ENCODE peak calls at places on chromosomes 5 and 9, in nine cellular contexts. B, J, X, T, L, D, Y, C and E are unnamed samples.

GRCh38 chr5:179577286-179577960 is 27.1 kb downstream of the RUFY1 start:
- DNase-seq in B (no peak), J (no peak), X (no peak), T (no peak), L (no peak), D (no peak), Y (no peak), C (no peak), E (no peak)

GRCh38 chr9:131874447-131874846 is 134.6 kb upstream of the RAPGEF1 start:
- DNase-seq in B (no peak), J (no peak), X (no peak), T (no peak), L (no peak), D (no peak), Y (no peak), C (no peak), E (no peak)

GRCh38 chr9:28289732-28290131 is 716.5 kb upstream of the C9orf72 start:
- DNase-seq in B (no peak), J (no peak), X (no peak), T (no peak), L (no peak), D (no peak), Y (no peak), C (no peak), E (no peak)

GRCh38 chr9:23596913-23597634 is 229.0 kb downstream of the ELAVL2 start:
- DNase-seq in B (no peak), J (no peak), X (no peak), T (no peak), L (no peak), D (no peak), Y (no peak), C (no peak), E (no peak)

GRCh38 chr5:11177993-11178711 is 417.1 kb upstream of the DAP start:
- DNase-seq in B (no peak), J (no peak), X (no peak), T (no peak), L (peak), D (no peak), Y (no peak), C (no peak), E (no peak)

GRCh38 chr9:91911681-91912080 is 38.3 kb downstream of the ROR2 start:
- DNase-seq in B (no peak), J (no peak), X (no peak), T (no peak), L (no peak), D (no peak), Y (no peak), C (no peak), E (no peak)

GRCh38 chr9:35856206-35856605 is 14.0 kb downstream of the OR13J1 start:
- DNase-seq in B (no peak), J (no peak), X (no peak), T (no peak), L (no peak), D (no peak), Y (no peak), C (no peak), E (no peak)

GRCh38 chr5:17227868-17228267 is 10.4 kb downstream of the BASP1 start:
- DNase-seq in B (no peak), J (no peak), X (no peak), T (no peak), L (no peak), D (no peak), Y (no peak), C (no peak), E (no peak)

GRCh38 chr9:33458444-33458843 is 11.1 kb upstream of the AQP3 start:
- DNase-seq in B (no peak), J (no peak), X (no peak), T (peak), L (no peak), D (peak), Y (no peak), C (no peak), E (peak)

GRCh38 chr9:109520475-109521132 is 22.5 kb upstream of the PTPN3 start:
- DNase-seq in B (no peak), J (no peak), X (peak), T (peak), L (peak), D (peak), Y (peak), C (peak), E (peak)

GRCh38 chr5:61866930-61867329 is 439.1 kb upstream of the KIF2A start:
- DNase-seq in B (no peak), J (no peak), X (no peak), T (peak), L (peak), D (no peak), Y (no peak), C (no peak), E (no peak)

GRCh38 chr9:102273952-102274351 is 535.5 kb upstream of the GRIN3A start:
- DNase-seq in B (no peak), J (no peak), X (no peak), T (no peak), L (no peak), D (no peak), Y (no peak), C (no peak), E (no peak)

GRCh38 chr9:36101916-36102741 is 34.4 kb upstream of the GLIPR2 start:
- DNase-seq in B (no peak), J (no peak), X (no peak), T (peak), L (peak), D (peak), Y (no peak), C (peak), E (peak)

GRCh38 chr5:177366528-177367322 is 9.0 kb downstream of the RGS14 start:
- DNase-seq in B (peak), J (peak), X (peak), T (no peak), L (peak), D (peak), Y (peak), C (no peak), E (peak)

GRCh38 chr5:139660916-139661814 is 13.0 kb downstream of the CXXC5 start:
- DNase-seq in B (peak), J (peak), X (peak), T (peak), L (peak), D (no peak), Y (peak), C (peak), E (peak)

GRCh38 chr9:98374385-98375051 is 119.1 kb upstream of the TBC1D2 start:
- DNase-seq in B (no peak), J (no peak), X (peak), T (no peak), L (peak), D (peak), Y (no peak), C (peak), E (peak)

GRCh38 chr5:150035139-150035893 is 34.8 kb downstream of the HMGXB3 start:
- DNase-seq in B (no peak), J (no peak), X (no peak), T (no peak), L (no peak), D (no peak), Y (no peak), C (no peak), E (no peak)

GRCh38 chr9:108297025-108297424 is 558.8 kb downstream of the ACTL7B start:
- DNase-seq in B (no peak), J (peak), X (no peak), T (no peak), L (peak), D (no peak), Y (no peak), C (no peak), E (peak)

GRCh38 chr5:155729684-155730059 is 597.3 kb upstream of the SGCD start:
- DNase-seq in B (peak), J (peak), X (no peak), T (no peak), L (peak), D (no peak), Y (peak), C (no peak), E (peak)

GRCh38 chr9:71120439-71121247 is 778 bp downstream of the TRPM3 start:
- DNase-seq in B (no peak), J (no peak), X (no peak), T (no peak), L (no peak), D (no peak), Y (no peak), C (no peak), E (no peak)
- H3K27ac ChIP-seq in B (no peak), J (no peak), X (no peak), T (no peak), L (no peak), D (no peak), Y (no peak), C (no peak), E (no peak)

GRCh38 chr5:78547171-78547570 is 101.4 kb downstream of the LHFPL2 start:
- DNase-seq in B (no peak), J (no peak), X (no peak), T (no peak), L (peak), D (no peak), Y (no peak), C (peak), E (no peak)

GRCh38 chr5:78550891-78551290 is 97.7 kb downstream of the LHFPL2 start:
- DNase-seq in B (no peak), J (no peak), X (no peak), T (no peak), L (peak), D (no peak), Y (no peak), C (peak), E (no peak)

GRCh38 chr5:78547731-78548189 is 100.8 kb downstream of the LHFPL2 start:
- DNase-seq in B (no peak), J (peak), X (peak), T (no peak), L (peak), D (no peak), Y (peak), C (peak), E (peak)

GRCh38 chr5:78548216-78548615 is 100.4 kb downstream of the LHFPL2 start:
- DNase-seq in B (no peak), J (no peak), X (no peak), T (no peak), L (no peak), D (no peak), Y (no peak), C (no peak), E (no peak)

DNA sequence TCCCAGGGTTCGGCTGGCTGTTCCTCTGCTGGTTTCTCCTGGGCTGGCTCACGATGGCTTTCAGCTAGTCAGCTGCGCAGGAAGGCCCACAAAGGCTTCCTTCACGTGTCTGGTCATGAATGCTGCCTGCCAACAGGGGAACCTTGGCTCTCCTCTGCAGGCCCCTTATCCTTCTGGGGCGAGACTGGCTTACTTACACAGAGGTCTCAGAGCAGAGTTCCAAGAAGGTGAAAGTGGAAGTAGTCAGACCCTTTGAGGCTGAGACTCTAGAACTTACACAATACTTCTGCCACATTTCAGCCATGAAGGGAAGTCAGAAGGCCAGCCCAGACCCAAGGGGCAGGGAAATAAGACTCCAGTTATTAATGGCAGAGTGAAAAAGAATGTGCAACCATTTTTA is 99.5 kb downstream of the LHFPL2 start:
- DNase-seq in B (no peak), J (no peak), X (no peak), T (no peak), L (no peak), D (no peak), Y (no peak), C (no peak), E (peak)
- H3K27ac ChIP-seq in B (peak), J (peak), X (peak), T (no peak), L (no peak), D (no peak), Y (peak), C (peak), E (no peak)

DNA sequence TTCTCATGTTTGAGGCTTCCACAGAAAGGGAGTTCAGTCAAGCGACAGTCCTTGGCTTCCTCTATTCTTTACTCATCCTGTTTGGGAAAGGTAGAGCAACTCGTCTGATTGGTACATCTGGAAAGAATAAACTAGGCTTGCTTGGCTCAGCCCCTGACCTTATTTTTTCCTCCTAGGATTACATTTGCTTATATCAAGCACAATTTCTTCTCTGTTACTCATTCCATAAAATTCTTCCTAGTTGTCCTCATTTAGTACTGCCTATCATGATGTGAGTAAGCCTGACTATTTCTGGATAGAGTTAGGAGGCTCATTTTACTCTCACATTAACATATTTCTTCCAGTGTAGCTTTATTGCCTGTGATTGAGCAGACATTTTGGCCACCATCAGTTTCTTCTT is 10.9 kb upstream of the CARNMT1 start:
- DNase-seq in B (no peak), J (no peak), X (no peak), T (no peak), L (peak), D (no peak), Y (no peak), C (peak), E (no peak)
- H3K27ac ChIP-seq in B (peak), J (no peak), X (no peak), T (no peak), L (peak), D (no peak), Y (no peak), C (peak), E (no peak)

GRCh38 chr9:134343637-134344036 is 17.4 kb downstream of the RXRA start:
- DNase-seq in B (no peak), J (no peak), X (no peak), T (no peak), L (no peak), D (no peak), Y (peak), C (no peak), E (no peak)
- H3K27ac ChIP-seq in B (peak), J (peak), X (peak), T (peak), L (no peak), D (no peak), Y (peak), C (no peak), E (no peak)

GRCh38 chr9:7779201-7779600 is 20.4 kb downstream of the DMAC1 start:
- DNase-seq in B (no peak), J (no peak), X (no peak), T (no peak), L (no peak), D (no peak), Y (no peak), C (no peak), E (no peak)
- H3K27ac ChIP-seq in B (no peak), J (no peak), X (no peak), T (no peak), L (no peak), D (no peak), Y (no peak), C (no peak), E (no peak)

DNA sequence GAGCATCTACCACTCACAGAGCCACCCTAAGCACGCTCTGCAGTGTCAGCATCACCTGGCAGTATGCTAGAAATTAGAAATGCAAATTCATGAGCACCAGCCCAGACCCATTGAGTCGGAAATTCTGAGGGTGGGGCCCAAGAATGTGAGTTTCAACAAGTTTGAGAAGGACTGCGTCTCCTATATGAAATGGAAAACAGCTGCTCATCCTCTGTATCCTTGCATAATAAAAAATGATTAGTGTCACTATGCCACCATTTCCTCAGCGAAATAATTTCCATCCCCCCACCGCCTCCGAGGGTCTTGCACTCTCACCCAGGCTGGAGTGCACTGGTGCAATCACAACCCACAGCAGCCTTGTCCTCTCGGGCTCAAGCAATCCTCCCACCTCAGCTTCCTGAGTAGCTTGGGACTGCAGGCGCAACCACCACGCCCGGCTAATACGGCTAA is 1.3 kb upstream of the IQGAP2 start:
- DNase-seq in B (no peak), J (no peak), X (no peak), T (no peak), L (no peak), D (no peak), Y (no peak), C (no peak), E (no peak)
- H3K27ac ChIP-seq in B (peak), J (no peak), X (peak), T (no peak), L (no peak), D (no peak), Y (peak), C (no peak), E (peak)

GRCh38 chr9:37564931-37565330 is 11.2 kb downstream of the FBXO10 start:
- DNase-seq in B (no peak), J (no peak), X (no peak), T (no peak), L (no peak), D (no peak), Y (no peak), C (no peak), E (no peak)
- H3K27ac ChIP-seq in B (no peak), J (no peak), X (no peak), T (no peak), L (no peak), D (no peak), Y (no peak), C (no peak), E (peak)

GRCh38 chr5:20323323-20323722 is 335.3 kb upstream of the CDH18 start:
- DNase-seq in B (no peak), J (no peak), X (no peak), T (no peak), L (no peak), D (no peak), Y (no peak), C (no peak), E (no peak)
- H3K27ac ChIP-seq in B (no peak), J (no peak), X (no peak), T (no peak), L (no peak), D (no peak), Y (no peak), C (no peak), E (no peak)

GRCh38 chr9:116701940-116702642 is 15.0 kb downstream of the TRIM32 start:
- DNase-seq in B (no peak), J (no peak), X (no peak), T (no peak), L (peak), D (no peak), Y (no peak), C (no peak), E (no peak)

GRCh38 chr9:116700279-116700678 is 13.2 kb downstream of the TRIM32 start:
- DNase-seq in B (no peak), J (no peak), X (no peak), T (no peak), L (no peak), D (no peak), Y (no peak), C (no peak), E (no peak)

GRCh38 chr9:116704470-116704869 is 17.4 kb downstream of the TRIM32 start:
- DNase-seq in B (no peak), J (no peak), X (no peak), T (no peak), L (no peak), D (no peak), Y (no peak), C (no peak), E (no peak)

GRCh38 chr9:116697887-116698286 is 10.8 kb downstream of the TRIM32 start:
- DNase-seq in B (no peak), J (peak), X (no peak), T (no peak), L (no peak), D (no peak), Y (no peak), C (no peak), E (no peak)

DNA sequence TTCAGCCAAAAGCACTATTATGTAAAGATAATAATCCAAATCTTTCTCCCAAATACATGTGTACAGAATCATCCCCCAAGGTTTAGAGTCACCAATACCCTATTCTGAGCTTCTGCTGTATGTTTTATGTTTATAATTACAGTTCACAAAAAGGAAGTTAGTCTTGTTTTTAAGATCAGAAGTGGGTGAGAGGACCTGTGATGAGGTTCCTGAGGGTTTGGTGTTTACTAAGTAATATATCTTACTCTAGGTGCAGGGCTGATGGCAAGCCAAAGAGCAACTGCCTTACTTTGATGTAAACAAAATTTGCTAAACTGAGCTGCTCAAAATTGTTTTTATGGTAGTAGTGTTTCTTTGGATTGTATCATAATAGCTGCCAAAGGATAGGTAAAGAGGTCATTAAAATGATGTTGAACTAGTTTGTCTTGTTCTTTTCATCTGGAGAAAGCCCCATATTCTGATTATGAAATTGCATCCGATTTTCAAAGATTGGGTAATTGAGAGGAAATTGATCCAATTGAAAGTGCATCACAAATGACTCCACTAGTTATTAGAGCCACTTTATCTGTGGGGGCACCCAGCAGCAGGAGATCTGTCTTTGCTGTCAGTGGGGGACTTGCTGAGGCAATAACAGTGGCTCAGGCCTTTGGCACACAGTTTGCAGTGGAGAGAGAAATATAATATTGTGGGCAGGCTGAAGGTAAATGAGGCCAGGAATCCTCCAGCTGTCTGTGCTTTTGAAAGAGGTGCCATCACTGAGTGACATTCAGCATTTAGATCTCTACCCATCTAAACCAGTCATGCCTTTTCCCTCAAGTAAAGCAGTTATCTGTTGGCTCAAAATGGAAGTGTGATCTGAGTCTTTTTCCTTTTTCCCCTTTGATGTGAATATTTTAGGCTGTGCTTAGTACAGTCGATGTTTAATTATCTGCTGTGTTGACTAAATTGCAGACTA is 14.1 kb downstream of the TRIM32 start:
- DNase-seq in B (no peak), J (peak), X (no peak), T (no peak), L (no peak), D (no peak), Y (no peak), C (no peak), E (no peak)
- H3K27ac ChIP-seq in B (no peak), J (peak), X (no peak), T (peak), L (no peak), D (no peak), Y (no peak), C (no peak), E (no peak)